ENCODE peak calls at places on chromosomes 4 and X, in five cellular contexts. Q is H1, F is stomach, Z is GM12878, D is HCT116. V is an unnamed sample. For H3K4me1, the result is how much of the 10 kb centered on the place peaks cover.

GRCh38 chr4:8707045-8707781 is 114.6 kb downstream of the CPZ start:
- DNase-seq in Z (no peak), F (no peak), Q (peak), D (no peak), V (peak)

GRCh38 chrX:40201486-40201885 is 103.7 kb upstream of the BCOR start:
- DNase-seq in Z (peak), F (no peak), D (no peak), Q (no peak), V (no peak)

GRCh38 chr4:41326776-41327175 is 70.0 kb downstream of the UCHL1 start:
- DNase-seq in D (no peak), F (no peak), Q (no peak), Z (no peak), V (no peak)

GRCh38 chr4:122514671-122515070 is 58.1 kb upstream of the IL2 start:
- DNase-seq in Z (no peak), D (no peak), F (no peak), Q (no peak), V (no peak)

GRCh38 chrX:83916525-83916924 is 55.6 kb downstream of the CYLC1 start:
- DNase-seq in Q (no peak), Z (no peak), F (no peak), D (no peak), V (no peak)

GRCh38 chr4:182808673-182809416 is 108.3 kb downstream of the DCTD start:
- DNase-seq in Z (peak), Q (no peak), F (no peak), D (no peak), V (no peak)

GRCh38 chrX:38004046-38004445 is 2.3 kb upstream of the SYTL5 start:
- DNase-seq in D (no peak), Z (no peak), Q (no peak), F (no peak), V (no peak)

GRCh38 chr4:3674479-3674851 is 91.7 kb upstream of the ADRA2C start:
- DNase-seq in Q (no peak), F (no peak), Z (no peak), D (no peak), V (no peak)

GRCh38 chr4:62948108-62948507 is 1461.1 kb downstream of the TECRL start:
- DNase-seq in F (no peak), Z (no peak), D (no peak), Q (no peak), V (no peak)

GRCh38 chrX:78595901-78596502 is 63.1 kb downstream of the RTL3 start:
- DNase-seq in F (no peak), Q (peak), Z (no peak), D (no peak), V (no peak)

GRCh38 chr4:72302981-72303704 is 265.9 kb downstream of the ADAMTS3 start:
- DNase-seq in Z (no peak), Q (peak), D (peak), F (peak), V (no peak)

GRCh38 chrX:40524423-40524822 is 56.3 kb upstream of the ATP6AP2 start:
- DNase-seq in Z (no peak), Q (no peak), D (no peak), F (no peak), V (no peak)

GRCh38 chrX:148681605-148682004 is 181.2 kb downstream of the AFF2 start:
- DNase-seq in Z (no peak), F (no peak), D (no peak), Q (no peak), V (no peak)

GRCh38 chr4:85681194-85681803 is 206.3 kb downstream of the ARHGAP24 start:
- DNase-seq in Q (no peak), D (no peak), F (no peak), Z (no peak), V (peak)

GRCh38 chr4:139887962-139888735 is 222.5 kb downstream of the MGST2 start:
- DNase-seq in Q (no peak), F (no peak), Z (peak), D (no peak), V (no peak)

GRCh38 chr4:173520921-173521473 is 9.0 kb downstream of the HAND2 start:
- DNase-seq in F (no peak), D (no peak), Q (no peak), Z (no peak), V (no peak)

GRCh38 chr4:7132730-7133582 is 59.4 kb upstream of the SORCS2 start:
- DNase-seq in D (no peak), F (no peak), Z (no peak), Q (no peak), V (no peak)

GRCh38 chr4:70704333-70705145 is 16.2 kb downstream of the UTP3 start:
- DNase-seq in F (peak), Q (peak), D (peak), Z (no peak), V (peak)

GRCh38 chr4:1531683-1532548 is 125.7 kb upstream of the NKX1-1 start:
- DNase-seq in Z (no peak), Q (no peak), D (no peak), F (no peak), V (no peak)

GRCh38 chr4:134144337-134144736 is 57.3 kb downstream of the PABPC4L start:
- DNase-seq in F (no peak), D (no peak), Z (no peak), Q (no peak), V (no peak)

GRCh38 chr4:48778431-48779094 is 1.5 kb downstream of the FRYL start:
- DNase-seq in D (no peak), F (no peak), Q (no peak), Z (no peak), V (no peak)

DNA sequence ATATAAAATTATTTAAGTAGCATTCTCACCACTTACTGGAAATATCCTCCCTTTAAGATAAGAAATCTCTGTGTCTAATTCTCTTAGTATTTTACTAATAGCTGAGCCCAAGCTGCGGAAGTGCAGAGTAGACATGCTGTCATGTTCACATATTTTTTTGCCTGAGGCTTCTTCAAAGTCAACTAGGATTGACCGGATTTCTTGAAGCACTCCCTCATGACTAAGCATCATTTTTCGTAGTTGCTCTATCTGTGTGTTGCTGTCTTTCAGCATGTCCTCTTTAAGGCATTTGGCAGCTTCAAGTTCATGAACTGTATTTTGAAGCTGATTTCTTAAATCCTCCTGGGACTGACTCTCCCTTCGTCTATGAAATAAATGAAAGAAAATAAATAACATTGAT is 36.9 kb downstream of the CCDC158 start:
- DNase-seq in Q (no peak), Z (no peak), F (no peak), D (no peak), V (no peak)
- H3K4me1 ChIP-seq in Q (under half), Z (under half), F (under half), D (under half), V (under half)

GRCh38 chrX:154804957-154805695 is at the start of gene MPP1:
- DNase-seq in D (peak), F (peak), Q (peak), Z (peak), V (peak)
- TF ChIP-seq POLR2A in D (no peak), F (no peak), Q (no peak), Z (peak), V (peak)

DNA sequence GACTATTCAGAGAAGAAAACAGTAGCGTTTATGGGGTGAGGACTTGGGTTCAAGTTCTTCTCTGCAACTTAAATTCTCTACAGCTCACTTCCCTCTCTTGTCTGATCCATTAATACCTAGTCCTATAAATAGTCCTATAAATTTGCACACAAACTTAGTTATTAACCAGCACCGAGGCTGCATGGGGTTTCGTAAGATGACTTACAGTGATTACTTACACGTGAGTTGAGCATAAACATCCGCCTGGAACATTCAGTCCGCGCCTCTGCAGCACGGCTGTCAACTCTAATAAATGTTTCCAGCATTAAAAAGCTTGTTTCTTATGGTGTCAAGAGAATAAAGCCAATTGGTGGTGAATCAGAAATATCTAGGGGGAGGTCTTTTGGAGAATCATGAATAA is 103.0 kb upstream of the ENPP6 start:
- DNase-seq in D (no peak), Z (no peak), Q (no peak), F (no peak), V (no peak)
- H3K4me1 ChIP-seq in D (under half), Z (under half), Q (under half), F (under half), V (under half)

DNA sequence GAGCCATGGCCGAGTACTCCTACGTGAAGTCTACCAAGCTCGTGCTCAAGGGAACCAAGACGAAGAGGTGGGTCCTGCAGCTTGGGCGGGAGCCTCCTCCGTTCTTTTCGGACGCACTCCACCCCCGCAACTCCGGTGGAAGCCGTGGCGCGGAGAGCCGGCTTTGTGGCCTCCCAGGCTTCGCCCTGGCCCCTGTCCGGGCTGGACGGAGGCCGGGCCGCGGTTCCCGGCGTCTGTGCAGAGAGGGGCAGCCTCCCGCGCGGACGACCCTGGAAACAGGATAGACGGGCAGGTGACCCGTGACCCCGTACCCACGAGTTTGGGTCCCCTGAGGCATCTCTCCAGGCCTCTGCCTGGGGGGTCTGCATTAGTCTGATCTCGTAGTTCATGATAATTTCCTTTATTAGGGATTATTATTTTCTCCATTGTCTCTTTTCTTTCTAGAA is 356 bp downstream of the FRG1 start:
- DNase-seq in Q (no peak), D (no peak), F (no peak), Z (no peak), V (peak)
- TF ChIP-seq POLR2A in Q (no peak), D (no peak), F (no peak), Z (no peak), V (no peak)

V was measured in heart left ventricle.